ENCODE peak calls at places on chromosome 11, in four cellular contexts. E, Q, I and F are unnamed samples.

GRCh38 chr11:19868281-19868821 is 155.7 kb downstream of the NAV2 start:
- DNase-seq in I (peak; percentile 97), E (peak; percentile 81), Q (peak; percentile 11), F (peak; percentile 83)

GRCh38 chr11:64637346-64638016 is 46.5 kb downstream of the SLC22A12 start:
- DNase-seq in Q (no peak), E (no peak), I (no peak), F (no peak)

GRCh38 chr11:78782725-78783124 is 208.1 kb upstream of the NARS2 start:
- DNase-seq in Q (no peak), I (no peak), E (no peak), F (no peak)

GRCh38 chr11:36452231-36452630 is 57.8 kb downstream of the TRAF6 start:
- DNase-seq in E (no peak), I (peak; percentile 73), Q (no peak), F (no peak)

GRCh38 chr11:87447606-87448005 is 409.9 kb downstream of the TMEM135 start:
- DNase-seq in Q (no peak), E (no peak), I (no peak), F (no peak)

GRCh38 chr11:86578727-86579405 is 93.5 kb downstream of the ME3 start:
- DNase-seq in Q (no peak), E (no peak), I (no peak), F (no peak)

GRCh38 chr11:46170797-46171196 is 49.5 kb upstream of the PHF21A start:
- DNase-seq in Q (no peak), I (no peak), E (no peak), F (no peak)

GRCh38 chr11:74686792-74687191 is 44.4 kb downstream of the CHRDL2 start:
- DNase-seq in I (peak; percentile 63), E (peak; percentile 34), Q (no peak), F (no peak)

GRCh38 chr11:44931466-44931865 is 19.2 kb downstream of the TP53I11 start:
- DNase-seq in I (no peak), Q (no peak), E (no peak), F (no peak)

GRCh38 chr11:29190313-29190712 is 826.5 kb downstream of the KCNA4 start:
- DNase-seq in I (no peak), Q (no peak), E (no peak), F (no peak)

GRCh38 chr11:29183301-29183700 is 833.5 kb downstream of the KCNA4 start:
- DNase-seq in I (no peak), E (no peak), Q (no peak), F (no peak)

GRCh38 chr11:29184939-29185890 is 831.6 kb downstream of the KCNA4 start:
- DNase-seq in E (no peak), Q (no peak), I (peak; percentile 95), F (peak; percentile 93)
- H3K4me3 ChIP-seq in E (no peak overlapping the region), Q (no peak overlapping the region), I (no peak overlapping the region), F (no peak overlapping the region)

DNA sequence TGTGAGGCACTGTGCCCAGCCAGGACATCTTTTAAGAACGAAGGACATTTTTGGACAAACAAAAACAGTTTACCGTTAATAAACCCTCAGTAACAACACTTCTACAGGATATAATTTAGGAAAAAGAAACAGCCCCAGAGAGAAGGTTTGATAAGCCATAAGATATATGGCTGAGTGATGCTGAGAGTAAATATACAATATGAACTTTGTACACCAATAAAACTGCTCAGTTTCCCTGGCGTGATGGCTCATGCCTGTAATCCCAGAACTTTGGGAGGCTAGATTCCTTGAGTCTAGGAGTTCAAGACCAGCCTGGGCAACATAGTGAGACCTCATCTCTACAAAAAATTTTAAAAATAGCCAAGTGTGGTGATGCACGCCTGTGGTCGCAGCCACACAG is 11.9 kb upstream of the BBS1 start:
- DNase-seq in I (no peak), Q (no peak), E (no peak), F (no peak)
- H3K4me3 ChIP-seq in I (no peak overlapping the region), Q (no peak overlapping the region), E (no peak overlapping the region), F (no peak overlapping the region)

GRCh38 chr11:82750643-82751139 is 17.0 kb upstream of the FAM181B start:
- DNase-seq in Q (no peak), E (no peak), I (no peak), F (no peak)
- H3K4me3 ChIP-seq in Q (no peak overlapping the region), E (no peak overlapping the region), I (no peak overlapping the region), F (no peak overlapping the region)

DNA sequence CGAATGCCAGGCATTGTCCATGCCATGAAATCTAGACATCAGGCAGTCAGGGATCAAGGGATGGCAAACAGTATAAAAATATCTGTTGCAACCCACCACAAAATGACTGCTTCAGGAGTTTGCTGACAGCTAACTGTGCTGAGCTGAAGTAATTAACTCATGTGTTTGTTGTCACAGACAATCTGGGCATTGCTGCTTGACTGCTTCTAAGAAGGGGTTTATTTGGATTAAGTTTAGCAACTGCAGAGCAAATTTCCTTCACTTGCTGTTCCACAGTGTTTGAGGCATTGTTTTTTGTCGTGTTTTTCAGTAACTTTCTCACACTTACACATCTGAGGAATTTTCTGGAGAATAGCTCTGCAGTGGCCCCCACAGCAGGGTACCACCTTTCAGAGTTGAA is 30.4 kb downstream of the BSX start:
- DNase-seq in Q (no peak), I (no peak), E (no peak), F (no peak)
- H3K4me3 ChIP-seq in Q (no peak overlapping the region), I (no peak overlapping the region), E (no peak overlapping the region), F (no peak overlapping the region)

GRCh38 chr11:12131943-12132789 is 21.8 kb downstream of the MICAL2 start:
- DNase-seq in E (no peak), Q (no peak), I (no peak), F (no peak)

GRCh38 chr11:12128191-12128841 is 17.9 kb downstream of the MICAL2 start:
- DNase-seq in I (no peak), E (no peak), Q (no peak), F (no peak)

GRCh38 chr11:12129227-12129626 is 18.8 kb downstream of the MICAL2 start:
- DNase-seq in Q (no peak), E (no peak), I (no peak), F (no peak)

GRCh38 chr11:12132790-12133145 is 22.4 kb downstream of the MICAL2 start:
- DNase-seq in I (no peak), Q (no peak), E (no peak), F (no peak)

GRCh38 chr11:12130180-12130980 is 20.0 kb downstream of the MICAL2 start:
- DNase-seq in Q (peak; percentile 55), I (no peak), E (no peak), F (no peak)
- H3K4me3 ChIP-seq in Q (no peak overlapping the region), I (no peak overlapping the region), E (no peak overlapping the region), F (no peak overlapping the region)

GRCh38 chr11:71443736-71444410 is 4.3 kb downstream of the DHCR7 start:
- DNase-seq in I (no peak), E (no peak), Q (no peak), F (no peak)

GRCh38 chr11:71447791-71448256 is 369 bp downstream of the DHCR7 start:
- DNase-seq in E (peak; percentile 51), I (peak; percentile 20), Q (peak; percentile 47), F (no peak)

GRCh38 chr11:71444811-71445210 is 3.4 kb downstream of the DHCR7 start:
- DNase-seq in I (no peak), E (no peak), Q (no peak), F (no peak)

GRCh38 chr11:71446942-71447688 is 1.1 kb downstream of the DHCR7 start:
- DNase-seq in E (no peak), Q (peak; percentile 28), I (peak; percentile 82), F (peak; percentile 63)

GRCh38 chr11:71446150-71446549 is 2.0 kb downstream of the DHCR7 start:
- DNase-seq in Q (no peak), I (no peak), E (no peak), F (no peak)
- H3K4me3 ChIP-seq in Q (no peak overlapping the region), I (no peak overlapping the region), E (no peak overlapping the region), F (no peak overlapping the region)

GRCh38 chr11:65742353-65742752 is 21.8 kb upstream of the RNASEH2C start:
- DNase-seq in Q (no peak), I (no peak), E (no peak), F (no peak)

GRCh38 chr11:65744699-65745042 is 24.1 kb upstream of the RNASEH2C start:
- DNase-seq in E (no peak), Q (no peak), I (no peak), F (no peak)

GRCh38 chr11:65743928-65744698 is 23.5 kb upstream of the RNASEH2C start:
- DNase-seq in E (no peak), Q (peak; percentile 62), I (peak; percentile 44), F (no peak)

GRCh38 chr11:65741185-65741584 is 20.6 kb upstream of the RNASEH2C start:
- DNase-seq in I (no peak), E (no peak), Q (no peak), F (no peak)

DNA sequence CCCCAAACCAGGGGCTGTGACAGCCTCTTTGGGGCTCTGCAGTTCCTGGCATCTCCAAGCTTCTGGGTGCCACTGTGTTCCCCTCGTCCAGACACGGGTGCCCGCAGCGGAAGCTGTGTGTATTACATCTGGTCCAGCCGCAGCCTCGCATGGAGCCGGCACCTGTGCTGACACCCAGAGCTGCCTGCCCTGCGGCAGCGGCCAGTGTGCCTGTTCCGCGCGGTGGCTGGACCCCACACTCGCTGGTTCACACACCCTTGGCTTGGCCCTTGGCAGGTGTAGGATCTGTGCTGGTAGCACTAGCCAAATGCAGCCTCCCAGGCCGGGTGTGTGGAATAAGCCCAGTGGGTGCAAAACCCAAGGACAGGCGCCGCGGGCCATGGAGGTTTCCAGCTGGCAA is 24.5 kb upstream of the RNASEH2C start:
- DNase-seq in I (no peak), Q (no peak), E (no peak), F (no peak)
- H3K4me3 ChIP-seq in I (no peak overlapping the region), Q (no peak overlapping the region), E (no peak overlapping the region), F (no peak overlapping the region)

GRCh38 chr11:62854825-62855570 is 15.6 kb upstream of the WDR74 start:
- DNase-seq in I (no peak), Q (no peak), E (no peak), F (no peak)

GRCh38 chr11:62855571-62856332 is 16.4 kb upstream of the WDR74 start:
- DNase-seq in Q (peak; percentile 98), I (peak; percentile 98), E (peak; percentile 96), F (peak; percentile 95)

GRCh38 chr11:62858201-62858600 is 18.8 kb upstream of the WDR74 start:
- DNase-seq in E (no peak), Q (no peak), I (no peak), F (no peak)

GRCh38 chr11:62856333-62856910 is 17.0 kb upstream of the WDR74 start:
- DNase-seq in I (no peak), Q (no peak), E (no peak), F (no peak)

DNA sequence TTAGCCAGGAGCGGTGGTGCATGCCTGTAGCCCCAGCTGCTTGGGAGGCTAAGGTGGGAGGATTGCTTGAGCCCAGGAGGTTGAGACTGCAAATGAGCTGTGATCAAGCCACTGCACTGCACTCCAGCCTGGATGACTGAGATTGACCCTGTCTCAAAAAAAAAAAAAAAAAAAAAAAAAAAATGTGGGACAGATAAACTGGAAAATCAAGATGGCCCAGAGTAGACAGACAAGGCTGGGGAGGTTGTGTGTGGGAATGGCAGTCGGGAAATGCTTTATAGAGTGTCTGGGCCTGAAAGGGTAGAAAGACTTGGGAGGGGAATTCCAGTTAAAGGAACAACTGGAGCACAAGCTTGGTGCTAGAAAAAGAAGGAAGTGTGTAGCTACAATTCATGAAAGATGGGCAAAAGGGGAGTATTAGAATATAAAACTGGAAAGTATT is 18.2 kb upstream of the WDR74 start:
- DNase-seq in I (no peak), Q (no peak), E (no peak), F (no peak)
- H3K4me3 ChIP-seq in I (no peak overlapping the region), Q (no peak overlapping the region), E (no peak overlapping the region), F (no peak overlapping the region)